ENCODE peak calls at places on chromosome 16, in seven cellular contexts. One of them, this sample, is unnamed.

GRCh38 chr16:5504028-5504758 is 406.6 kb upstream of the EEF2KMT start:
- DNase-seq in prostate gland: peak
- DNase-seq in A673: peak
- DNase-seq in brain microvascular endothelial cell: peak
- DNase-seq in epithelial cell of proximal tubule: no peak
- DNase-seq in stomach: peak
- DNase-seq in dorsolateral prefrontal cortex: peak
- DNase-seq in this sample: no peak

GRCh38 chr16:9099131-9099625 is 7.7 kb downstream of the HAPSTR1 start:
- DNase-seq in prostate gland: no peak
- DNase-seq in stomach: peak
- DNase-seq in brain microvascular endothelial cell: peak
- DNase-seq in A673: no peak
- DNase-seq in dorsolateral prefrontal cortex: no peak
- DNase-seq in epithelial cell of proximal tubule: no peak
- DNase-seq in this sample: no peak

GRCh38 chr16:75340715-75341500 is 89.5 kb upstream of the BCAR1 start:
- DNase-seq in prostate gland: no peak
- DNase-seq in epithelial cell of proximal tubule: peak
- DNase-seq in dorsolateral prefrontal cortex: no peak
- DNase-seq in stomach: no peak
- DNase-seq in A673: no peak
- DNase-seq in brain microvascular endothelial cell: peak
- DNase-seq in this sample: peak

GRCh38 chr16:80948886-80949502 is 57.7 kb downstream of the CMC2 start:
- DNase-seq in brain microvascular endothelial cell: no peak
- DNase-seq in A673: peak
- DNase-seq in epithelial cell of proximal tubule: no peak
- DNase-seq in dorsolateral prefrontal cortex: no peak
- DNase-seq in stomach: no peak
- DNase-seq in prostate gland: no peak
- DNase-seq in this sample: peak

GRCh38 chr16:51431517-51432241 is 280.6 kb upstream of the SALL1 start:
- DNase-seq in stomach: no peak
- DNase-seq in prostate gland: no peak
- DNase-seq in dorsolateral prefrontal cortex: peak
- DNase-seq in A673: peak
- DNase-seq in epithelial cell of proximal tubule: peak
- DNase-seq in brain microvascular endothelial cell: peak
- DNase-seq in this sample: peak

GRCh38 chr16:17784073-17784472 is 313.3 kb upstream of the XYLT1 start:
- DNase-seq in epithelial cell of proximal tubule: no peak
- DNase-seq in brain microvascular endothelial cell: peak
- DNase-seq in dorsolateral prefrontal cortex: no peak
- DNase-seq in prostate gland: no peak
- DNase-seq in A673: peak
- DNase-seq in stomach: no peak
- DNase-seq in this sample: no peak

GRCh38 chr16:80369559-80369958 is 171.2 kb upstream of the DYNLRB2 start:
- DNase-seq in A673: no peak
- DNase-seq in epithelial cell of proximal tubule: no peak
- DNase-seq in stomach: peak
- DNase-seq in dorsolateral prefrontal cortex: peak
- DNase-seq in brain microvascular endothelial cell: peak
- DNase-seq in prostate gland: peak
- DNase-seq in this sample: peak

GRCh38 chr16:12539185-12539929 is 264.3 kb downstream of the CPPED1 start:
- DNase-seq in A673: peak
- DNase-seq in epithelial cell of proximal tubule: no peak
- DNase-seq in stomach: no peak
- DNase-seq in dorsolateral prefrontal cortex: no peak
- DNase-seq in prostate gland: no peak
- DNase-seq in brain microvascular endothelial cell: peak
- DNase-seq in this sample: no peak

GRCh38 chr16:86427327-86427935 is 82.9 kb upstream of the FOXF1 start:
- DNase-seq in brain microvascular endothelial cell: no peak
- DNase-seq in prostate gland: no peak
- DNase-seq in stomach: no peak
- DNase-seq in dorsolateral prefrontal cortex: no peak
- DNase-seq in epithelial cell of proximal tubule: no peak
- DNase-seq in A673: no peak
- DNase-seq in this sample: no peak

GRCh38 chr16:75097941-75098897 is 18.4 kb downstream of the LDHD start:
- DNase-seq in brain microvascular endothelial cell: no peak
- DNase-seq in stomach: peak
- DNase-seq in A673: no peak
- DNase-seq in dorsolateral prefrontal cortex: no peak
- DNase-seq in prostate gland: no peak
- DNase-seq in epithelial cell of proximal tubule: no peak
- DNase-seq in this sample: no peak

GRCh38 chr16:14499110-14499509 is 130.9 kb downstream of the PARN start:
- DNase-seq in stomach: no peak
- DNase-seq in epithelial cell of proximal tubule: no peak
- DNase-seq in brain microvascular endothelial cell: no peak
- DNase-seq in dorsolateral prefrontal cortex: no peak
- DNase-seq in A673: no peak
- DNase-seq in prostate gland: no peak
- DNase-seq in this sample: no peak

GRCh38 chr16:46662123-46662522 is 26.9 kb downstream of the VPS35 start:
- DNase-seq in epithelial cell of proximal tubule: no peak
- DNase-seq in stomach: no peak
- DNase-seq in brain microvascular endothelial cell: no peak
- DNase-seq in prostate gland: no peak
- DNase-seq in dorsolateral prefrontal cortex: no peak
- DNase-seq in A673: no peak
- DNase-seq in this sample: no peak

GRCh38 chr16:49641250-49641649 is 214.7 kb downstream of the ZNF423 start:
- DNase-seq in stomach: no peak
- DNase-seq in epithelial cell of proximal tubule: no peak
- DNase-seq in dorsolateral prefrontal cortex: no peak
- DNase-seq in prostate gland: no peak
- DNase-seq in A673: no peak
- DNase-seq in brain microvascular endothelial cell: no peak
- DNase-seq in this sample: no peak

GRCh38 chr16:17101646-17102045 is 369.1 kb downstream of the XYLT1 start:
- DNase-seq in stomach: no peak
- DNase-seq in epithelial cell of proximal tubule: no peak
- DNase-seq in dorsolateral prefrontal cortex: no peak
- DNase-seq in brain microvascular endothelial cell: no peak
- DNase-seq in A673: no peak
- DNase-seq in prostate gland: no peak
- DNase-seq in this sample: peak

GRCh38 chr16:47888142-47888541 is 267.7 kb downstream of the ABCC12 start:
- DNase-seq in brain microvascular endothelial cell: peak
- DNase-seq in A673: peak
- DNase-seq in prostate gland: no peak
- DNase-seq in epithelial cell of proximal tubule: peak
- DNase-seq in dorsolateral prefrontal cortex: no peak
- DNase-seq in stomach: no peak
- DNase-seq in this sample: peak

GRCh38 chr16:55944377-55944802 is 69.2 kb upstream of the CES5A start:
- DNase-seq in brain microvascular endothelial cell: peak
- DNase-seq in epithelial cell of proximal tubule: no peak
- DNase-seq in stomach: peak
- DNase-seq in dorsolateral prefrontal cortex: peak
- DNase-seq in prostate gland: peak
- DNase-seq in A673: peak
- DNase-seq in this sample: peak

GRCh38 chr16:16830401-16830800 is 451.5 kb downstream of the NPIPA7 start:
- DNase-seq in stomach: no peak
- DNase-seq in prostate gland: no peak
- DNase-seq in A673: no peak
- DNase-seq in dorsolateral prefrontal cortex: no peak
- DNase-seq in epithelial cell of proximal tubule: no peak
- DNase-seq in brain microvascular endothelial cell: no peak
- DNase-seq in this sample: no peak

GRCh38 chr16:81680444-81681263 is 98.4 kb upstream of the PLCG2 start:
- DNase-seq in prostate gland: no peak
- DNase-seq in brain microvascular endothelial cell: no peak
- DNase-seq in A673: no peak
- DNase-seq in stomach: no peak
- DNase-seq in dorsolateral prefrontal cortex: no peak
- DNase-seq in epithelial cell of proximal tubule: no peak
- DNase-seq in this sample: no peak

GRCh38 chr16:23257682-23258081 is 44.4 kb upstream of the SCNN1B start:
- DNase-seq in brain microvascular endothelial cell: no peak
- DNase-seq in A673: no peak
- DNase-seq in epithelial cell of proximal tubule: no peak
- DNase-seq in stomach: no peak
- DNase-seq in dorsolateral prefrontal cortex: no peak
- DNase-seq in prostate gland: no peak
- DNase-seq in this sample: peak

GRCh38 chr16:53509906-53510703 is 7.1 kb upstream of the AKTIP start:
- DNase-seq in dorsolateral prefrontal cortex: peak
- DNase-seq in stomach: peak
- DNase-seq in A673: peak
- DNase-seq in prostate gland: peak
- DNase-seq in brain microvascular endothelial cell: peak
- DNase-seq in epithelial cell of proximal tubule: no peak
- DNase-seq in this sample: peak

GRCh38 chr16:85004587-85005205 is 6.6 kb downstream of the ZDHHC7 start:
- DNase-seq in epithelial cell of proximal tubule: peak
- DNase-seq in stomach: peak
- DNase-seq in dorsolateral prefrontal cortex: no peak
- DNase-seq in prostate gland: no peak
- DNase-seq in brain microvascular endothelial cell: peak
- DNase-seq in A673: no peak
- DNase-seq in this sample: no peak

DNA sequence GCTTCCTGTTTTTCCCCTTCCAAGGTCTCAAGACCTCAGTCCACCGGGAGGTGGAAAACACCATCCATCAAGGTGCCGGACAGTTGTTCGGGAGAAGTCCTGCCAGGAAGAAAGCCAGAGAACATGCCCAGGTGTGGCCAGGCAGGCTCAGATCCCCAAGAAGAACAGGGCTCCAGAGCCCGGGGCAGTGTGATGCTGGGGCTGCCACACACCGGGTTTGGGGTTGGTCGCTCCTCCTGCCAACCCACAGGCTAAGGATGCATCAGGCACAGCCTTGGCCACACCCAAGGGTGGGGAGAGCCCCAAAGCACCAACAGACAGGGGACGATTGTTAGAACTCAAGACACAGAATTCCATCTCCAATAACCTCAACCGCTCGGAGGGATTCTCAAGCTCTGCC is 19.7 kb downstream of the ZFHX3 start:
- DNase-seq in A673: no peak
- DNase-seq in epithelial cell of proximal tubule: no peak
- DNase-seq in stomach: no peak
- DNase-seq in brain microvascular endothelial cell: no peak
- DNase-seq in dorsolateral prefrontal cortex: no peak
- DNase-seq in prostate gland: no peak
- DNase-seq in this sample: no peak
- TF ChIP-seq CTCF in A673: no peak
- TF ChIP-seq CTCF in epithelial cell of proximal tubule: no peak
- TF ChIP-seq CTCF in stomach: no peak
- TF ChIP-seq CTCF in brain microvascular endothelial cell: no peak
- TF ChIP-seq CTCF in dorsolateral prefrontal cortex: no peak
- TF ChIP-seq CTCF in prostate gland: no peak
- TF ChIP-seq CTCF in this sample: no peak

GRCh38 chr16:19589771-19590302 is 34.3 kb downstream of the VPS35L start:
- DNase-seq in brain microvascular endothelial cell: peak
- DNase-seq in dorsolateral prefrontal cortex: no peak
- DNase-seq in stomach: no peak
- DNase-seq in epithelial cell of proximal tubule: no peak
- DNase-seq in prostate gland: no peak
- DNase-seq in A673: no peak
- DNase-seq in this sample: no peak
- TF ChIP-seq CTCF in brain microvascular endothelial cell: no peak
- TF ChIP-seq CTCF in dorsolateral prefrontal cortex: no peak
- TF ChIP-seq CTCF in stomach: no peak
- TF ChIP-seq CTCF in epithelial cell of proximal tubule: no peak
- TF ChIP-seq CTCF in prostate gland: no peak
- TF ChIP-seq CTCF in A673: no peak
- TF ChIP-seq CTCF in this sample: no peak

GRCh38 chr16:720990-721764 is at the start of gene ANTKMT:
- DNase-seq in stomach: peak
- DNase-seq in prostate gland: peak
- DNase-seq in epithelial cell of proximal tubule: no peak
- DNase-seq in brain microvascular endothelial cell: peak
- DNase-seq in dorsolateral prefrontal cortex: peak
- DNase-seq in A673: peak
- DNase-seq in this sample: peak
- TF ChIP-seq CTCF in stomach: no peak
- TF ChIP-seq CTCF in prostate gland: peak
- TF ChIP-seq CTCF in epithelial cell of proximal tubule: no peak
- TF ChIP-seq CTCF in brain microvascular endothelial cell: no peak
- TF ChIP-seq CTCF in dorsolateral prefrontal cortex: no peak
- TF ChIP-seq CTCF in A673: no peak
- TF ChIP-seq CTCF in this sample: no peak

DNA sequence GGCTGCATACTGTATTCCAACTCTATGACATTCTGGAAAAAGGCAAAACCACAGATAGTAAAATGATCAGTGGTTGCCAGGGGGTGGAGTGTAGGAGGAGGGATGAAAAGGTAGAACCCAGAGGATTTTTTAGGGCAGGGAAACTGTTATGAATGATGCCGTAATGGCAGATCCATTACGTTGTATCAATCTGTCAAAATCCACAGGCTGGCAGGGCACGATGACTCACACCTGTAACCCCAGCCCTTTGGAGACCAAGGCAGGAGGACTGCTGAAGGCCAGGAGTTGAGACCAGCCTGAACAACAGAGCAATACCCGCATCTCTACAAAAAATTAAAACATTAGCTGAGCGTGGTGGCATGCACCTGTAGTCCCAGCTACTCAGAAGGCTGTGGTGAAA is 91.8 kb downstream of the RMI2 start:
- DNase-seq in epithelial cell of proximal tubule: no peak
- DNase-seq in brain microvascular endothelial cell: no peak
- DNase-seq in A673: no peak
- DNase-seq in dorsolateral prefrontal cortex: no peak
- DNase-seq in stomach: no peak
- DNase-seq in prostate gland: no peak
- DNase-seq in this sample: no peak
- TF ChIP-seq CTCF in epithelial cell of proximal tubule: no peak
- TF ChIP-seq CTCF in brain microvascular endothelial cell: no peak
- TF ChIP-seq CTCF in A673: no peak
- TF ChIP-seq CTCF in dorsolateral prefrontal cortex: no peak
- TF ChIP-seq CTCF in stomach: no peak
- TF ChIP-seq CTCF in prostate gland: no peak
- TF ChIP-seq CTCF in this sample: no peak

GRCh38 chr16:1786242-1787055 is 3.7 kb downstream of the NUBP2 start:
- DNase-seq in brain microvascular endothelial cell: no peak
- DNase-seq in dorsolateral prefrontal cortex: no peak
- DNase-seq in A673: no peak
- DNase-seq in epithelial cell of proximal tubule: no peak
- DNase-seq in stomach: no peak
- DNase-seq in prostate gland: no peak
- DNase-seq in this sample: no peak
- TF ChIP-seq CTCF in brain microvascular endothelial cell: peak
- TF ChIP-seq CTCF in dorsolateral prefrontal cortex: no peak
- TF ChIP-seq CTCF in A673: no peak
- TF ChIP-seq CTCF in epithelial cell of proximal tubule: no peak
- TF ChIP-seq CTCF in stomach: no peak
- TF ChIP-seq CTCF in prostate gland: no peak
- TF ChIP-seq CTCF in this sample: no peak

This sample was measured in Calu3.